ENCODE peak calls at places on chromosome 3, in nine cellular contexts. One of them, this sample, is unnamed.

GRCh38 chr3:160569874-160570273 is 4.5 kb upstream of the KPNA4 start:
- DNase-seq in colonic mucosa: no peak
- DNase-seq in mammary epithelial cell: no peak
- DNase-seq in NT2/D1: no peak
- DNase-seq in IMR-90: no peak
- DNase-seq in adipocyte: no peak
- DNase-seq in mesendoderm: no peak
- DNase-seq in endothelial cell of umbilical vein: peak; percentile 54
- DNase-seq in neuronal stem cell: no peak
- DNase-seq in this sample: peak; percentile 17

GRCh38 chr3:187210555-187211327 is 13.5 kb downstream of the RTP1 start:
- DNase-seq in colonic mucosa: no peak
- DNase-seq in mammary epithelial cell: no peak
- DNase-seq in NT2/D1: peak; percentile 35
- DNase-seq in IMR-90: peak; percentile 41
- DNase-seq in adipocyte: peak; percentile 42
- DNase-seq in mesendoderm: peak; percentile 76
- DNase-seq in endothelial cell of umbilical vein: no peak
- DNase-seq in neuronal stem cell: peak; percentile 23
- DNase-seq in this sample: peak; percentile 91

GRCh38 chr3:174863488-174863887 is 4.4 kb downstream of the NAALADL2 start:
- DNase-seq in colonic mucosa: no peak
- DNase-seq in mammary epithelial cell: peak; percentile 94
- DNase-seq in NT2/D1: no peak
- DNase-seq in IMR-90: peak; percentile 37
- DNase-seq in adipocyte: peak; percentile 7
- DNase-seq in mesendoderm: peak; percentile 15
- DNase-seq in endothelial cell of umbilical vein: no peak
- DNase-seq in neuronal stem cell: no peak
- DNase-seq in this sample: no peak

GRCh38 chr3:45972534-45973402 is 22.9 kb downstream of the FYCO1 start:
- DNase-seq in colonic mucosa: no peak
- DNase-seq in mammary epithelial cell: peak; percentile 86
- DNase-seq in NT2/D1: no peak
- DNase-seq in IMR-90: peak; percentile 97
- DNase-seq in adipocyte: peak; percentile 92
- DNase-seq in mesendoderm: no peak
- DNase-seq in endothelial cell of umbilical vein: no peak
- DNase-seq in neuronal stem cell: no peak
- DNase-seq in this sample: peak; percentile 92

GRCh38 chr3:195542261-195542660 is 864 bp downstream of the PPP1R2 start:
- DNase-seq in colonic mucosa: no peak
- DNase-seq in mammary epithelial cell: no peak
- DNase-seq in NT2/D1: no peak
- DNase-seq in IMR-90: no peak
- DNase-seq in adipocyte: peak; percentile 34
- DNase-seq in mesendoderm: no peak
- DNase-seq in endothelial cell of umbilical vein: peak; percentile 58
- DNase-seq in neuronal stem cell: no peak
- DNase-seq in this sample: no peak

GRCh38 chr3:126896941-126897340 is 86.0 kb upstream of the PLXNA1 start:
- DNase-seq in colonic mucosa: no peak
- DNase-seq in mammary epithelial cell: no peak
- DNase-seq in NT2/D1: no peak
- DNase-seq in IMR-90: no peak
- DNase-seq in adipocyte: no peak
- DNase-seq in mesendoderm: no peak
- DNase-seq in endothelial cell of umbilical vein: no peak
- DNase-seq in neuronal stem cell: no peak
- DNase-seq in this sample: no peak

GRCh38 chr3:134366928-134367352 is 7.3 kb downstream of the AMOTL2 start:
- DNase-seq in colonic mucosa: peak; percentile 22
- DNase-seq in mammary epithelial cell: no peak
- DNase-seq in NT2/D1: no peak
- DNase-seq in IMR-90: no peak
- DNase-seq in adipocyte: no peak
- DNase-seq in mesendoderm: no peak
- DNase-seq in endothelial cell of umbilical vein: peak; percentile 14
- DNase-seq in neuronal stem cell: no peak
- DNase-seq in this sample: no peak

GRCh38 chr3:143208976-143209714 is 89.6 kb downstream of the CHST2 start:
- DNase-seq in colonic mucosa: no peak
- DNase-seq in mammary epithelial cell: no peak
- DNase-seq in NT2/D1: no peak
- DNase-seq in IMR-90: no peak
- DNase-seq in adipocyte: no peak
- DNase-seq in mesendoderm: no peak
- DNase-seq in endothelial cell of umbilical vein: no peak
- DNase-seq in neuronal stem cell: no peak
- DNase-seq in this sample: no peak

GRCh38 chr3:11145888-11146287 is 8.4 kb upstream of the HRH1 start:
- DNase-seq in colonic mucosa: no peak
- DNase-seq in mammary epithelial cell: peak; percentile 89
- DNase-seq in NT2/D1: no peak
- DNase-seq in IMR-90: peak; percentile 95
- DNase-seq in adipocyte: peak; percentile 73
- DNase-seq in mesendoderm: no peak
- DNase-seq in endothelial cell of umbilical vein: peak; percentile 85
- DNase-seq in neuronal stem cell: no peak
- DNase-seq in this sample: peak; percentile 93

GRCh38 chr3:59064276-59064675 is 14.5 kb upstream of the CFAP20DC start:
- DNase-seq in colonic mucosa: peak; percentile 25
- DNase-seq in mammary epithelial cell: no peak
- DNase-seq in NT2/D1: no peak
- DNase-seq in IMR-90: no peak
- DNase-seq in adipocyte: no peak
- DNase-seq in mesendoderm: peak; percentile 56
- DNase-seq in endothelial cell of umbilical vein: no peak
- DNase-seq in neuronal stem cell: no peak
- DNase-seq in this sample: no peak

DNA sequence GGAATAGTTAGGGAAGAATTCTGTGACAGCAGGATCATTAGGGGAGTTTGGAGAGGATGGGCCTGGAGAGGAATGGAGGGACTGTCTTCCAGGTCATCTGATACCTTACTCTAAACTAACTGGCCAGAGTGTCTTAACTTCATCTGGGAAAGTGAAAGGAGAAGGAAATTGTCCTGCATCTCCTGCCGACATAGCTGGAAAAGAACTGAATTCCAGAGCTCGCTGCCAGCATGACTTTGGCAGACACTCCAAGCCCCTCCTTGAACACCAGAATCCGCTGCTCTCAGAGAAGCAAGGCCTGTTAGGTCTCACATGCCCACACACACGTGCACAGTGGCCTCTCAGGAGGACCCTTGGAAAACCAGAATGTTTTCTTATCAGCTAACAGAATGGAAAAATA is 10.5 kb downstream of the ABI3BP start:
- DNase-seq in colonic mucosa: no peak
- DNase-seq in mammary epithelial cell: no peak
- DNase-seq in NT2/D1: no peak
- DNase-seq in IMR-90: peak; percentile 58
- DNase-seq in adipocyte: peak; percentile 65
- DNase-seq in mesendoderm: no peak
- DNase-seq in endothelial cell of umbilical vein: peak; percentile 81
- DNase-seq in neuronal stem cell: no peak
- DNase-seq in this sample: peak; percentile 49
- H3K4me3 ChIP-seq in colonic mucosa: no peak overlapping the region
- H3K4me3 ChIP-seq in mammary epithelial cell: no peak overlapping the region
- H3K4me3 ChIP-seq in NT2/D1: no peak overlapping the region
- H3K4me3 ChIP-seq in IMR-90: no peak overlapping the region
- H3K4me3 ChIP-seq in adipocyte: peak overlapping the region; percentile 66
- H3K4me3 ChIP-seq in mesendoderm: no peak overlapping the region
- H3K4me3 ChIP-seq in endothelial cell of umbilical vein: no peak overlapping the region
- H3K4me3 ChIP-seq in neuronal stem cell: no peak overlapping the region
- H3K4me3 ChIP-seq in this sample: peak overlapping the region; percentile 16

GRCh38 chr3:155232605-155233004 is 60.9 kb downstream of the STRIT1 start:
- DNase-seq in colonic mucosa: no peak
- DNase-seq in mammary epithelial cell: peak; percentile 92
- DNase-seq in NT2/D1: no peak
- DNase-seq in IMR-90: peak; percentile 92
- DNase-seq in adipocyte: peak; percentile 95
- DNase-seq in mesendoderm: peak; percentile 21
- DNase-seq in endothelial cell of umbilical vein: no peak
- DNase-seq in neuronal stem cell: no peak
- DNase-seq in this sample: peak; percentile 86
- H3K9ac ChIP-seq in colonic mucosa: no peak overlapping the region
- H3K9ac ChIP-seq in mammary epithelial cell: no peak overlapping the region
- H3K9ac ChIP-seq in NT2/D1: no peak overlapping the region
- H3K9ac ChIP-seq in IMR-90: no peak overlapping the region
- H3K9ac ChIP-seq in adipocyte: peak overlapping the region; percentile 71
- H3K9ac ChIP-seq in mesendoderm: no peak overlapping the region
- H3K9ac ChIP-seq in endothelial cell of umbilical vein: no peak overlapping the region
- H3K9ac ChIP-seq in neuronal stem cell: no peak overlapping the region
- H3K9ac ChIP-seq in this sample: no peak overlapping the region

DNA sequence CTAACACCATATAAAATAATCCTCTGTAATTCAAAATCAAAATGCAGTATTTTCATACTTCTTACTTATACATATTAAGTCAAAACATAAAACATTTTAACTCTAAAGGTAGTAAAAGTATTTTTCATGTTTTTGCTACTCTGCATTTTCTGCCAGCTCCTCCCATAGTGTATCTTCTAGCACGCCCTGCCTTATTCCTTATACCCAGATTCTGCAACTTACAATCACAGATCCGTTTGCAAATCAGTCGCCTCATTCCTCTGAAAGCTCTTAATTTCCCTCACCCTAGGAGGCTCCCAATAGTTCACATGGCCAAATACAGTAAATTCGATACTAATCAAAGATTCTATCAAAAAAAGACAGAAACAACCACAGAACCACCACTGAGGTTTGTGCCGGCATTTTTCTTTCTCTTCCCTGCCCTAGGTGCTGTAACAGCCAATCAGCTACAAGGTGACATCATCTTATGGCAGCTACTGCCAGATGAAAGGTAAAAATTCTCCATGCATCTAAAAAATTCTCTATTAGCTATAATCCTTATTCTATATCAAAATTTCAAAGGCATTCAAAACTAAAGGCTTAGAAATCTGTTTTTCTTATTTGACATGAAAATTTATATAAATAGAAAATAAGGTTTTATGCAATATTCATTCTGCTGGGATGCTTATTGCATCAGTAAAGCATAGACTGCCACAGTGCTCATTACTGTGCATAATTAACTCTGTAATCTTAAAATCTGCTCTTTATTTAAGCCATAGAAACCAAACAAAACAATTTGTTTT is 72.8 kb downstream of the CLASP2 start:
- DNase-seq in colonic mucosa: no peak
- DNase-seq in mammary epithelial cell: peak; percentile 55
- DNase-seq in NT2/D1: no peak
- DNase-seq in IMR-90: peak; percentile 6
- DNase-seq in adipocyte: peak; percentile 25
- DNase-seq in mesendoderm: peak; percentile 75
- DNase-seq in endothelial cell of umbilical vein: peak; percentile 41
- DNase-seq in neuronal stem cell: no peak
- DNase-seq in this sample: peak; percentile 49
- H3K4me3 ChIP-seq in colonic mucosa: no peak overlapping the region
- H3K4me3 ChIP-seq in mammary epithelial cell: peak overlapping the region; percentile 57
- H3K4me3 ChIP-seq in NT2/D1: no peak overlapping the region
- H3K4me3 ChIP-seq in IMR-90: no peak overlapping the region
- H3K4me3 ChIP-seq in adipocyte: peak overlapping the region; percentile 74
- H3K4me3 ChIP-seq in mesendoderm: no peak overlapping the region
- H3K4me3 ChIP-seq in endothelial cell of umbilical vein: no peak overlapping the region
- H3K4me3 ChIP-seq in neuronal stem cell: no peak overlapping the region
- H3K4me3 ChIP-seq in this sample: peak overlapping the region; percentile 73

DNA sequence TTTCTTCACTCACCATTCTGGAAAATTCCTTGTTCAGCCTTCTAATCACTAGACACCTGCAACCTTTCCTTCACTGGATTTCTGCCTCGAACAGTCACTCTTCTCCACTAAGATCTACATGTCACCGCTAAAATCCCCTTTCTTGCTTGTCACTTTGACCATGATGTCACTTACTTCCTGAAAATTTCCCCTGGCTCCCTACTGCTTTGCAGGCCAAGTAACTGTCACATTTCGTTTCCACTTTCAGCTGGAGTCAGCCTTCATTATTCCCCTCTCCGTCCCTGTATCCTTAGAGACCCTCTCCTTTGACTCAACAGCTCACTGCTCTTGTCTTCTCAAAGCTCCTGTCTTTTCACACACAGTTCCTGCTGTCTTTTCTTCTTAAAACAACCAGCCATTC is 15.9 kb downstream of the CHL1 start:
- DNase-seq in colonic mucosa: no peak
- DNase-seq in mammary epithelial cell: no peak
- DNase-seq in NT2/D1: no peak
- DNase-seq in IMR-90: no peak
- DNase-seq in adipocyte: no peak
- DNase-seq in mesendoderm: no peak
- DNase-seq in endothelial cell of umbilical vein: no peak
- DNase-seq in neuronal stem cell: no peak
- DNase-seq in this sample: no peak
- H3K9ac ChIP-seq in colonic mucosa: no peak overlapping the region
- H3K9ac ChIP-seq in mammary epithelial cell: no peak overlapping the region
- H3K9ac ChIP-seq in NT2/D1: no peak overlapping the region
- H3K9ac ChIP-seq in IMR-90: no peak overlapping the region
- H3K9ac ChIP-seq in adipocyte: no peak overlapping the region
- H3K9ac ChIP-seq in mesendoderm: no peak overlapping the region
- H3K9ac ChIP-seq in endothelial cell of umbilical vein: no peak overlapping the region
- H3K9ac ChIP-seq in neuronal stem cell: no peak overlapping the region
- H3K9ac ChIP-seq in this sample: no peak overlapping the region

DNA sequence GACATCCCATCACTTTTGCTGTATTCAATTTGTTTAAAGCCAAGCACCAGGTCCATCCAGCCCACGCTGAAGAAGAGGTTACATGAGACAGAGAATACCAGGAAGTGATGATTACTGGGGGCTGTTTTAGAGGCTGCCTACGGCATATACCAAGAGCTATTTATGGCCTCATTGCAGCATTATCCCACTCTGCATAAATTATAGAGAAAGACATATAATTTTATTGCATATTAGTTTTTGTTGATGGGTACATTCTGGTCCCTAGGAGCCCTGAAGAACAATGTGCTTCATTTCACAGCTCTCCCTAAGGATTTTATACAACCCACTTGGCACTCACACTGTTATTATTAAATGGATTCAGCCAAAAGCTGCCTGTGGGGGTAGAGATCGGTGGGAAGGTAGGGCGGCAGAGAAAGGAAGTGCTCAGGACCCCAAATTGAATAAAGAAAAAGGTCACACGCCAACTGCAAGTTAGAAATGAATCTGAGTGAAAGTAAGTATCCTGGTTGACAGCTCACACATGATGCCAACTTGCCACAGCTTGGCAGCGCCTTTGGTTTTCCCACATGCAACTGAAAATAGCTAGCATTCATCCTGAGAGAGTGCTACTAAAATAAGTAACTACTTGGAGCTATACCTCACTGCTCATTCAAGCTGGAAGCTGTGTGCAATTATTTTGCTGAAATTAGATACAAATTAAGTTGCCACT is 73.7 kb downstream of the CCNL1 start:
- DNase-seq in colonic mucosa: no peak
- DNase-seq in mammary epithelial cell: peak; percentile 47
- DNase-seq in NT2/D1: no peak
- DNase-seq in IMR-90: no peak
- DNase-seq in adipocyte: no peak
- DNase-seq in mesendoderm: no peak
- DNase-seq in endothelial cell of umbilical vein: no peak
- DNase-seq in neuronal stem cell: no peak
- DNase-seq in this sample: no peak
- H3K4me3 ChIP-seq in colonic mucosa: no peak overlapping the region
- H3K4me3 ChIP-seq in mammary epithelial cell: no peak overlapping the region
- H3K4me3 ChIP-seq in NT2/D1: no peak overlapping the region
- H3K4me3 ChIP-seq in IMR-90: no peak overlapping the region
- H3K4me3 ChIP-seq in adipocyte: no peak overlapping the region
- H3K4me3 ChIP-seq in mesendoderm: no peak overlapping the region
- H3K4me3 ChIP-seq in endothelial cell of umbilical vein: no peak overlapping the region
- H3K4me3 ChIP-seq in neuronal stem cell: no peak overlapping the region
- H3K4me3 ChIP-seq in this sample: no peak overlapping the region